ENCODE peak calls at places on chromosomes 1 and 21, in eight cellular contexts. W, S, Z, J, E, F, X and R are unnamed samples.
A peak's percentile ranks its signal among the peaks of the same experiment; 100 is the strongest.

GRCh38 chr1:155174334-155175280 is 958 bp downstream of the TRIM46 start:
- DNase-seq in W (no peak), S (no peak), Z (no peak), J (peak; percentile 62), E (peak; percentile 18), F (no peak), X (peak; percentile 38), R (no peak)

GRCh38 chr1:156198831-156199349 is 5.0 kb downstream of the SLC25A44 start:
- DNase-seq in W (no peak), S (no peak), Z (no peak), J (no peak), E (no peak), F (no peak), X (no peak), R (no peak)

GRCh38 chr1:166920561-166921475 is 44.8 kb upstream of the TADA1 start:
- DNase-seq in W (no peak), S (no peak), Z (no peak), J (no peak), E (no peak), F (no peak), X (no peak), R (no peak)

GRCh38 chr1:119910617-119911016 is 14.3 kb upstream of the ADAM30 start:
- DNase-seq in W (no peak), S (no peak), Z (no peak), J (no peak), E (no peak), F (no peak), X (no peak), R (no peak)

GRCh38 chr1:211329764-211330201 is 3.1 kb downstream of the TRAF5 start:
- DNase-seq in W (no peak), S (no peak), Z (no peak), J (no peak), E (no peak), F (no peak), X (no peak), R (no peak)

GRCh38 chr1:5493708-5494390 is 498.4 kb downstream of the NPHP4 start:
- DNase-seq in W (no peak), S (no peak), Z (peak; percentile 57), J (no peak), E (no peak), F (no peak), X (no peak), R (no peak)

GRCh38 chr1:9028921-9029715 is 2.9 kb upstream of the SLC2A7 start:
- DNase-seq in W (no peak), S (no peak), Z (no peak), J (no peak), E (no peak), F (no peak), X (no peak), R (no peak)

GRCh38 chr1:96808186-96808585 is 86.6 kb downstream of the PTBP2 start:
- DNase-seq in W (no peak), S (no peak), Z (no peak), J (no peak), E (no peak), F (no peak), X (no peak), R (no peak)

GRCh38 chr1:76933847-76934657 is 66.8 kb downstream of the ST6GALNAC5 start:
- DNase-seq in W (no peak), S (no peak), Z (no peak), J (no peak), E (no peak), F (no peak), X (no peak), R (no peak)

GRCh38 chr1:174815036-174815435 is 184.7 kb upstream of the CACYBP start:
- DNase-seq in W (peak; percentile 27), S (no peak), Z (no peak), J (no peak), E (no peak), F (no peak), X (no peak), R (no peak)

GRCh38 chr1:173862769-173863223 is 5.0 kb downstream of the GAS5 start:
- DNase-seq in W (no peak), S (no peak), Z (no peak), J (no peak), E (no peak), F (no peak), X (no peak), R (no peak)

GRCh38 chr1:175757381-175758015 is 14.1 kb upstream of the TNR start:
- DNase-seq in W (peak; percentile 48), S (no peak), Z (no peak), J (peak; percentile 55), E (peak; percentile 12), F (no peak), X (peak; percentile 18), R (no peak)

GRCh38 chr1:232954594-232955365 is 4.4 kb downstream of the NTPCR start:
- DNase-seq in W (no peak), S (no peak), Z (no peak), J (no peak), E (no peak), F (no peak), X (no peak), R (no peak)

GRCh38 chr21:15894596-15894995 is 164.8 kb downstream of the USP25 start:
- DNase-seq in W (no peak), S (no peak), Z (no peak), J (no peak), E (no peak), F (no peak), X (no peak), R (no peak)

GRCh38 chr1:81912383-81912782 is 111.6 kb downstream of the ADGRL2 start:
- DNase-seq in W (no peak), S (no peak), Z (no peak), J (no peak), E (no peak), F (no peak), X (no peak), R (no peak)

GRCh38 chr1:156436319-156437043 is 64.1 kb downstream of the MEF2D start:
- DNase-seq in W (no peak), S (no peak), Z (no peak), J (no peak), E (no peak), F (no peak), X (no peak), R (no peak)

GRCh38 chr1:203640117-203640516 is 13.5 kb downstream of the ATP2B4 start:
- DNase-seq in W (no peak), S (no peak), Z (no peak), J (no peak), E (no peak), F (no peak), X (no peak), R (no peak)
- H3K27ac ChIP-seq in W (no peak overlapping the region), S (no peak overlapping the region), Z (no peak overlapping the region), J (no peak overlapping the region), E (no peak overlapping the region), F (peak overlapping the region; percentile 77), X (peak overlapping the region; percentile 17), R (no peak overlapping the region)

GRCh38 chr21:46412521-46413364 is 45.9 kb upstream of the DIP2A start:
- DNase-seq in W (no peak), S (no peak), Z (no peak), J (no peak), E (no peak), F (no peak), X (no peak), R (no peak)
- TF ChIP-seq POLR2A in W (no peak), S (no peak), Z (no peak), J (no peak), E (no peak), F (no peak), X (no peak), R (no peak)

DNA sequence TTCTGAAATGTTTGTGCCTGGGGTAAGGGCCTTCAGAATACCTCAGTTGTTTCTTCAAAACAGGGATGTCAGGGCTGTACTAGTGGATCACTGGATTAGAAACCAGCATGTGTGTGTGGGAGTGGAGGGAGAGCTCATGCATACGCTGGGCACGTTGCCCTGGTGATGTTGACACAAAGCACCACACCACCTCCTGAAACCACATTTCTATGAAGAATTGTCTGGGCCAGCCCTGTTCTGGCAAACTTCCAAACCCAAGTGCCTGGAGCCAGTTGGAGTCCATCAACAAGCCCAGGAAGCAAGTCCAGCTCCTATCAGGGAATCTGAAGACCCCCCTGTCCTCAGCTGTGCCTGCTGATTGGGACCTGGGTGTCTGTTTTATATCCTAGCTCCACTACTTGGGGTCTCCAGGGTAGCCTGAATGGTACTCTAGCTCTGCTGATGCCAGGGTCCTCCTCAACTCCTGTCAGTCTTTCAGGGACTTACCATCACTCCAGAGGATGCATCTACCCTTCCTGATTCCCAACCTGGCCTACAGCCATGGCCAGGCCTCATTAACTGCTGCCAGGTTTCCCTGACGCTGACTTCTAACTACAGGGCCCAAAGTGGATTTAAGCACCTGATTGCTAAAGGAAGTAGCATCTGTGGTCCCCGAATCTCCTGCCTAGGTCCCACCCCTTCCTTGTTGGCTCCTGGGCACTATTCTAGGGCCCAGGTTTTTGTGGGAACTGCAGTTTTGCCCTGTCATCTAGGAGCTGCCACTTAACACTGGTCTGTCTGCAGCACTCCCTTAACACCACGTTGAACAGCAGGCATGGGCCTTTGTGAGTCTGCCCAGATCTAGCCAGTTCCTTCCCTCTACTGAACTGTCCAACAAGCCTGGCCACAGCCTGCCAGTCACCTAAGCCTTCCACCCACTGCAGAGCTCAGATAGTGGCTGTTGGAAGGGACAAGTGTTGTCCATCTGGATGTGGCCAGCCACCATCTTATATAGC is 45.5 kb downstream of the LPAR3 start:
- DNase-seq in W (no peak), S (peak; percentile 70), Z (peak; percentile 95), J (peak; percentile 83), E (peak; percentile 92), F (no peak), X (peak; percentile 80), R (peak; percentile 80)
- H3K27ac ChIP-seq in W (no peak overlapping the region), S (no peak overlapping the region), Z (peak overlapping the region; percentile 67), J (no peak overlapping the region), E (no peak overlapping the region), F (peak overlapping the region; percentile 78), X (peak overlapping the region; percentile 30), R (peak overlapping the region; percentile 18)

GRCh38 chr1:169312084-169312954 is 55.3 kb downstream of the NME7 start:
- DNase-seq in W (peak; percentile 46), S (no peak), Z (no peak), J (no peak), E (peak; percentile 3), F (no peak), X (no peak), R (no peak)
- TF ChIP-seq POLR2A in W (no peak), S (no peak), Z (no peak), J (no peak), E (no peak), F (no peak), X (no peak), R (no peak)

GRCh38 chr1:200912737-200913407 is 18.2 kb downstream of the INAVA start:
- DNase-seq in W (no peak), S (no peak), Z (peak; percentile 77), J (no peak), E (no peak), F (no peak), X (peak; percentile 76), R (no peak)
- H3K27ac ChIP-seq in W (no peak overlapping the region), S (no peak overlapping the region), Z (no peak overlapping the region), J (no peak overlapping the region), E (no peak overlapping the region), F (peak overlapping the region; percentile 83), X (peak overlapping the region; percentile 34), R (no peak overlapping the region)

GRCh38 chr1:61699893-61700851 is 24.8 kb downstream of the TM2D1 start:
- DNase-seq in W (no peak), S (no peak), Z (no peak), J (no peak), E (no peak), F (no peak), X (no peak), R (no peak)
- TF ChIP-seq POLR2A in W (no peak), S (no peak), Z (no peak), J (no peak), E (no peak), F (no peak), X (no peak), R (no peak)